ENCODE peak calls at places on chromosomes 16 and 17, in six cellular contexts. X, E, D, M, I and C are unnamed samples.

GRCh38 chr17:1707107-1707506 is 3.1 kb downstream of the TLCD2 start:
- DNase-seq in E (no peak), D (no peak), M (peak; percentile 38), X (no peak), I (no peak), C (no peak)

GRCh38 chr16:74830646-74831045 is 56.0 kb upstream of the FA2H start:
- DNase-seq in E (no peak), X (no peak), M (no peak), I (no peak), D (no peak), C (no peak)

GRCh38 chr16:53991181-53992056 is 287.5 kb downstream of the FTO start:
- DNase-seq in E (no peak), D (peak; percentile 32), M (no peak), X (peak; percentile 70), I (no peak), C (peak; percentile 39)

GRCh38 chr17:79855331-79856124 is 16.3 kb upstream of the CBX4 start:
- DNase-seq in M (no peak), E (no peak), I (no peak), D (no peak), X (no peak), C (no peak)

GRCh38 chr17:58341861-58342475 is 10.0 kb downstream of the SUPT4H1 start:
- DNase-seq in E (no peak), I (no peak), X (no peak), D (no peak), M (no peak), C (no peak)

GRCh38 chr16:63613701-63614100 is 1508.2 kb downstream of the CDH11 start:
- DNase-seq in I (no peak), M (no peak), X (no peak), D (peak; percentile 6), E (no peak), C (no peak)

GRCh38 chr17:14737984-14738651 is 437.2 kb downstream of the HS3ST3B1 start:
- DNase-seq in I (no peak), E (no peak), M (no peak), D (peak; percentile 93), X (no peak), C (no peak)

GRCh38 chr16:57167951-57168350 is 17.9 kb downstream of the PSME3IP1 start:
- DNase-seq in M (no peak), I (no peak), X (peak; percentile 21), E (no peak), D (peak; percentile 48), C (peak; percentile 91)

GRCh38 chr16:53952215-53953208 is 248.6 kb downstream of the FTO start:
- DNase-seq in M (no peak), X (peak; percentile 20), E (no peak), D (peak; percentile 17), I (no peak), C (peak; percentile 29)

GRCh38 chr17:48093341-48094045 is 7.8 kb downstream of the CBX1 start:
- DNase-seq in M (no peak), E (no peak), X (no peak), D (no peak), I (no peak), C (no peak)

GRCh38 chr17:45302649-45303173 is 14.1 kb downstream of the MAP3K14 start:
- DNase-seq in I (no peak), X (no peak), E (no peak), D (no peak), M (no peak), C (peak; percentile 9)

GRCh38 chr17:14784997-14785696 is 480.0 kb downstream of the PMP22 start:
- DNase-seq in M (peak; percentile 19), I (no peak), X (no peak), E (peak; percentile 27), D (no peak), C (no peak)

GRCh38 chr16:89093602-89094251 is at the start of gene ACSF3:
- DNase-seq in X (no peak), I (peak; percentile 42), E (peak; percentile 48), M (peak; percentile 51), D (no peak), C (peak; percentile 22)

GRCh38 chr16:20897253-20897896 is 2.8 kb downstream of the DCUN1D3 start:
- DNase-seq in X (no peak), M (no peak), E (no peak), D (no peak), I (no peak), C (no peak)

GRCh38 chr16:47732122-47732805 is 271.1 kb downstream of the PHKB start:
- DNase-seq in M (no peak), D (peak; percentile 94), X (no peak), E (no peak), I (no peak), C (peak; percentile 80)

GRCh38 chr16:46854846-46855245 is 23.9 kb upstream of the C16orf87 start:
- DNase-seq in M (no peak), D (no peak), X (no peak), I (no peak), E (no peak), C (no peak)

GRCh38 chr16:28520672-28521071 is 14.0 kb upstream of the IL27 start:
- DNase-seq in E (no peak), I (no peak), X (no peak), D (no peak), M (no peak), C (no peak)

GRCh38 chr17:49024523-49024922 is 27.3 kb downstream of the IGF2BP1 start:
- DNase-seq in E (no peak), I (no peak), D (no peak), M (no peak), X (no peak), C (no peak)

GRCh38 chr17:59498421-59499307 is 66.7 kb upstream of the DHX40 start:
- DNase-seq in D (peak; percentile 6), M (no peak), E (no peak), X (peak; percentile 60), I (no peak), C (no peak)

GRCh38 chr16:72372646-72373045 is 200.7 kb upstream of the PMFBP1 start:
- DNase-seq in E (no peak), X (no peak), M (no peak), I (no peak), D (no peak), C (no peak)

GRCh38 chr16:17937003-17937402 is 399.5 kb downstream of the NPIPA8 start:
- DNase-seq in E (no peak), X (no peak), I (no peak), M (no peak), D (no peak), C (no peak)

GRCh38 chr17:47879028-47879585 is 16.9 kb upstream of the SP2 start:
- DNase-seq in M (no peak), X (no peak), E (no peak), I (no peak), D (peak; percentile 43), C (peak; percentile 31)

GRCh38 chr17:9002610-9003354 is 18.5 kb upstream of the NTN1 start:
- DNase-seq in D (no peak), I (peak; percentile 3), M (no peak), E (peak; percentile 57), X (no peak), C (peak; percentile 4)